ENCODE peak calls at places on chromosomes 7 and 10, in ten cellular contexts. R is NB4, T is testis, G is breast epithelium, D is IMR-90, C is heart left ventricle, X is thyroid gland, O is lower leg skin, N is H1, F is body of pancreas. K is an unnamed sample.

GRCh38 chr7:1176891-1177373 is 16.9 kb upstream of the ZFAND2A start:
- DNase-seq in R (peak; percentile 91), T (peak; percentile 87), G (peak; percentile 63), D (peak; percentile 31), C (peak; percentile 41), X (peak; percentile 75), O (peak; percentile 35), N (no peak), F (peak; percentile 84), K (no peak)

GRCh38 chr10:112519129-112519761 is 72.2 kb downstream of the VTI1A start:
- DNase-seq in R (no peak), T (no peak), G (no peak), D (no peak), C (no peak), X (no peak), O (no peak), N (no peak), F (no peak), K (no peak)

GRCh38 chr10:58414270-58415041 is 29.2 kb downstream of the TFAM start:
- DNase-seq in R (peak; percentile 18), T (no peak), G (no peak), D (peak; percentile 80), C (no peak), X (no peak), O (no peak), N (no peak), F (peak; percentile 15), K (no peak)

GRCh38 chr7:144738708-144739314 is 97.0 kb downstream of the TPK1 start:
- DNase-seq in R (peak; percentile 52), T (peak; percentile 30), G (no peak), D (no peak), C (no peak), X (no peak), O (no peak), N (no peak), F (peak; percentile 7), K (no peak)

GRCh38 chr10:35961501-35961900 is 319.4 kb upstream of the FZD8 start:
- DNase-seq in R (no peak), T (no peak), G (no peak), D (peak; percentile 68), C (no peak), X (no peak), O (no peak), N (no peak), F (no peak), K (no peak)

GRCh38 chr10:15092855-15093408 is 4.2 kb upstream of the RPP38 start:
- DNase-seq in R (no peak), T (no peak), G (no peak), D (no peak), C (no peak), X (no peak), O (no peak), N (no peak), F (no peak), K (no peak)

GRCh38 chr10:101710064-101710695 is 15.2 kb upstream of the FBXW4 start:
- DNase-seq in R (no peak), T (no peak), G (no peak), D (peak; percentile 10), C (no peak), X (no peak), O (no peak), N (no peak), F (no peak), K (no peak)

GRCh38 chr7:19362099-19362498 is 216.9 kb upstream of the FERD3L start:
- DNase-seq in R (no peak), T (no peak), G (no peak), D (peak; percentile 56), C (no peak), X (no peak), O (no peak), N (no peak), F (no peak), K (no peak)

GRCh38 chr7:7821517-7821916 is 103.1 kb upstream of the RPA3 start:
- DNase-seq in R (no peak), T (no peak), G (no peak), D (no peak), C (no peak), X (no peak), O (no peak), N (no peak), F (no peak), K (no peak)

GRCh38 chr7:44981035-44981706 is 2.4 kb upstream of the MYO1G start:
- DNase-seq in R (peak; percentile 77), T (no peak), G (no peak), D (no peak), C (no peak), X (no peak), O (no peak), N (no peak), F (no peak), K (no peak)

GRCh38 chr7:95276114-95276513 is 48.2 kb downstream of the PON1 start:
- DNase-seq in R (no peak), T (no peak), G (no peak), D (no peak), C (no peak), X (no peak), O (no peak), N (no peak), F (no peak), K (no peak)

GRCh38 chr10:131494451-131494850 is 182.9 kb upstream of the TCERG1L start:
- DNase-seq in R (no peak), T (no peak), G (no peak), D (no peak), C (no peak), X (no peak), O (no peak), N (no peak), F (no peak), K (no peak)

GRCh38 chr7:33261585-33261984 is 132.2 kb downstream of the BBS9 start:
- DNase-seq in R (peak; percentile 8), T (no peak), G (no peak), D (peak; percentile 53), C (no peak), X (no peak), O (no peak), N (no peak), F (no peak), K (no peak)

GRCh38 chr7:5586279-5586962 is 162.8 kb upstream of the TNRC18 start:
- DNase-seq in R (no peak), T (no peak), G (no peak), D (no peak), C (no peak), X (peak; percentile 46), O (no peak), N (no peak), F (no peak), K (no peak)

DNA sequence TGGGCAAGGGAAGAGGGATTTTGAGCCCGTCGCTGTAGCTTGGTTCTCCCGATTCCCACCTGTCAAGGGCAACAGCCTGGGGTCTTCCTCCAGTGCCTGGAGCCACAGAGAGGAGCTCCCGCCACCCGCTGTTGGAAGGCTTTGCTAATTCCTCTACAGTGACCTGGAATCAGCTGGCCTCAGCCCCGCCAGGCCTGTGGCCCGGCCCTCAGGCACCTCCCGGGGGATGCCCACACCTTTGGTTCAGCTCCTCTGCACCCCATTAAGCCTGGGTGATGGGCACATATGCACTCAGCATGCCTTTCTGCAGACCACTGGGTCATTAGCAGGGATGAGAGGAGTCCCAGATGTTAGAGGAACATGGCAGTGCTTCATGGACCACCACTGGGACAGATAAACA is 121.4 kb upstream of the MKI67 start:
- DNase-seq in R (no peak), T (no peak), G (no peak), D (no peak), C (no peak), X (no peak), O (no peak), N (no peak), F (no peak), K (no peak)
- TF ChIP-seq POLR2A in R (no peak), T (no peak), G (no peak), D (no peak), C (no peak), X (no peak), O (no peak), N (no peak), F (no peak), K (no peak)

GRCh38 chr7:134832367-134832766 is 52.9 kb downstream of the CALD1 start:
- DNase-seq in R (no peak), T (no peak), G (no peak), D (no peak), C (no peak), X (no peak), O (no peak), N (no peak), F (no peak), K (no peak)

GRCh38 chr7:134835463-134835823 is 56.0 kb downstream of the CALD1 start:
- DNase-seq in R (no peak), T (no peak), G (no peak), D (no peak), C (no peak), X (no peak), O (no peak), N (no peak), F (no peak), K (no peak)

GRCh38 chr7:134834689-134835462 is 55.4 kb downstream of the CALD1 start:
- DNase-seq in R (no peak), T (no peak), G (no peak), D (peak; percentile 82), C (peak; percentile 33), X (no peak), O (no peak), N (no peak), F (no peak), K (no peak)

GRCh38 chr7:134831862-134832261 is 52.4 kb downstream of the CALD1 start:
- DNase-seq in R (no peak), T (peak; percentile 78), G (no peak), D (no peak), C (peak; percentile 27), X (peak; percentile 49), O (no peak), N (no peak), F (peak; percentile 42), K (no peak)

DNA sequence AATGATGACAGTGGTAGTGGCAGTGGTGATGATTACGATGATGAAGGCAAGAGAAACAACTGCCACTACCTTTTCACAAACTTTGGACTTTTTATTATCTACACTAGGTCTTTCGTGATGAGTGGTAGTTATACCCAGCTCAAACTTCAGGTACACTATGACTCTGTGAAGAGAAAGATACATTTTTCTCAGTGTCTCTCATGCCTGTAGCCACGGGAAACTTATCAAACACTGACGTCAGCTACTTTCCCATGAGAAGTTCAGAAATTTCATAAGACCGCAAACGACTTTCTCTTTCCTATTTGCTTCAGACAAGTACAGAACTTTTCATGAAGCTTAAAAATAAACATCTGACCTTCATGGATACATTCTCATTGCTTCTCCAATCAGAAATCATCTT is 57.0 kb downstream of the CALD1 start:
- DNase-seq in R (no peak), T (peak; percentile 36), G (no peak), D (peak; percentile 75), C (peak; percentile 37), X (no peak), O (no peak), N (no peak), F (no peak), K (no peak)
- H3K4me3 ChIP-seq in R (no peak overlapping the region), T (no peak overlapping the region), G (no peak overlapping the region), D (no peak overlapping the region), C (no peak overlapping the region), X (no peak overlapping the region), O (no peak overlapping the region), N (no peak overlapping the region), F (no peak overlapping the region), K (no peak overlapping the region)

GRCh38 chr7:31633894-31634494 is 53.0 kb upstream of the PPP1R17 start:
- DNase-seq in R (peak; percentile 68), T (peak; percentile 70), G (peak; percentile 55), D (peak; percentile 39), C (peak; percentile 38), X (peak; percentile 17), O (no peak), N (peak; percentile 60), F (peak; percentile 78), K (no peak)
- TF ChIP-seq CTCF in R (peak; percentile 65), T (peak; percentile 72), G (peak; percentile 69), D (peak; percentile 54), C (peak; percentile 59), X (no peak), O (no peak), N (peak; percentile 52), F (peak; percentile 95), K (peak; percentile 52)

GRCh38 chr7:55150709-55151108 is 131.9 kb downstream of the EGFR start:
- DNase-seq in R (no peak), T (no peak), G (no peak), D (no peak), C (no peak), X (peak; percentile 85), O (no peak), N (no peak), F (no peak), K (no peak)
- TF ChIP-seq POLR2A in R (no peak), T (no peak), G (no peak), D (no peak), C (no peak), X (no peak), O (no peak), N (no peak), F (no peak), K (no peak)

K was measured in esophagus squamous epithelium.